ENCODE peak calls at places on chromosome 14, in ten cellular contexts. F, M, S, G, L, E, C, P, Q and Z are unnamed samples.

GRCh38 chr14:19941668-19942067 is 11.0 kb downstream of the OR4K1 start:
- ATAC-seq in F (no peak), M (no peak), S (peak), G (no peak), L (no peak), E (no peak), C (no peak), P (no peak), Q (no peak), Z (no peak)

GRCh38 chr14:58460772-58461171 is 33.3 kb downstream of the KIAA0586 start:
- ATAC-seq in F (no peak), M (no peak), S (no peak), G (no peak), L (no peak), E (no peak), C (no peak), P (no peak), Q (no peak), Z (no peak)

GRCh38 chr14:23358042-23358441 is 5.4 kb upstream of the SLC22A17 start:
- ATAC-seq in F (peak), M (no peak), S (no peak), G (no peak), L (no peak), E (no peak), C (no peak), P (no peak), Q (no peak), Z (no peak)

GRCh38 chr14:96121660-96122395 is 82.7 kb downstream of the C14orf132 start:
- ATAC-seq in F (no peak), M (no peak), S (no peak), G (no peak), L (no peak), E (no peak), C (peak), P (no peak), Q (no peak), Z (no peak)

GRCh38 chr14:75339059-75339458 is 60.4 kb downstream of the FOS start:
- ATAC-seq in F (no peak), M (no peak), S (peak), G (no peak), L (no peak), E (no peak), C (peak), P (no peak), Q (no peak), Z (no peak)

GRCh38 chr14:94644102-94644535 is 31.9 kb downstream of the SERPINA3 start:
- ATAC-seq in F (no peak), M (no peak), S (no peak), G (no peak), L (no peak), E (no peak), C (no peak), P (no peak), Q (no peak), Z (no peak)

GRCh38 chr14:34966413-34966812 is 16.4 kb upstream of the SRP54 start:
- ATAC-seq in F (no peak), M (no peak), S (no peak), G (peak), L (no peak), E (no peak), C (no peak), P (no peak), Q (peak), Z (no peak)

GRCh38 chr14:41749425-41749824 is 142.7 kb downstream of the LRFN5 start:
- ATAC-seq in F (no peak), M (no peak), S (peak), G (peak), L (peak), E (peak), C (no peak), P (no peak), Q (peak), Z (no peak)

GRCh38 chr14:105167303-105168092 is 1.1 kb downstream of the JAG2 start:
- ATAC-seq in F (no peak), M (no peak), S (no peak), G (no peak), L (no peak), E (peak), C (no peak), P (no peak), Q (peak), Z (peak)

GRCh38 chr14:67602995-67603545 is 3.0 kb upstream of the PIGH start:
- ATAC-seq in F (no peak), M (no peak), S (no peak), G (no peak), L (no peak), E (no peak), C (no peak), P (no peak), Q (no peak), Z (peak)

GRCh38 chr14:24196071-24197061 is 1.1 kb upstream of the TM9SF1 start:
- ATAC-seq in F (peak), M (peak), S (peak), G (no peak), L (no peak), E (no peak), C (peak), P (peak), Q (no peak), Z (peak)

GRCh38 chr14:31944256-31945073 is 132.6 kb upstream of the ARHGAP5 start:
- ATAC-seq in F (peak), M (no peak), S (no peak), G (peak), L (peak), E (no peak), C (no peak), P (no peak), Q (no peak), Z (peak)

GRCh38 chr14:103867020-103867419 is 19.6 kb upstream of the PPP1R13B start:
- ATAC-seq in F (no peak), M (no peak), S (no peak), G (no peak), L (no peak), E (no peak), C (no peak), P (no peak), Q (no peak), Z (peak)

GRCh38 chr14:30651934-30652333 is 29.8 kb downstream of the SCFD1 start:
- ATAC-seq in F (no peak), M (no peak), S (no peak), G (no peak), L (no peak), E (no peak), C (peak), P (no peak), Q (no peak), Z (no peak)